ENCODE peak calls at places on chromosomes 2 and 18, in seven cellular contexts. I is heart left ventricle; P is AG09319; S is endothelial cell; X is activated CD8-positive, alpha-beta T cell treated with anti-CD3 and anti-CD28 coated beads for 36 hours; J is HFFc6; U is fibroblast of the aortic adventitia. A is an unnamed sample.
A peak's percentile ranks its signal among the peaks of the same experiment; 100 is the strongest.

GRCh38 chr2:81077396-81077795 is 772.8 kb upstream of the LRRTM1 start:
- DNase-seq in X (no peak), P (no peak), U (no peak), I (no peak), S (no peak), J (no peak), A (no peak)

GRCh38 chr2:68428132-68428531 is 39.0 kb downstream of the FBXO48 start:
- DNase-seq in U (no peak), X (no peak), I (no peak), J (no peak), P (no peak), S (no peak), A (no peak)

GRCh38 chr2:111072220-111072871 is 48.4 kb upstream of the BCL2L11 start:
- DNase-seq in X (no peak), U (peak; percentile 84), J (peak; percentile 67), I (no peak), S (no peak), P (peak; percentile 20), A (peak; percentile 1)

GRCh38 chr2:172806426-172807008 is 70.9 kb downstream of the RAPGEF4 start:
- DNase-seq in J (peak; percentile 45), U (peak; percentile 75), P (peak; percentile 22), I (no peak), X (no peak), S (no peak), A (no peak)

GRCh38 chr18:60053747-60054304 is 154.0 kb downstream of the PMAIP1 start:
- DNase-seq in J (peak; percentile 98), S (no peak), I (no peak), P (peak; percentile 52), X (no peak), U (peak; percentile 94), A (peak; percentile 72)

GRCh38 chr2:33436083-33436482 is 40.4 kb upstream of the RASGRP3 start:
- DNase-seq in P (no peak), I (no peak), U (no peak), X (no peak), S (peak; percentile 27), J (no peak), A (no peak)

GRCh38 chr2:39164089-39164488 is 43.2 kb upstream of the SOS1 start:
- DNase-seq in J (no peak), I (no peak), P (no peak), S (no peak), U (peak; percentile 22), X (no peak), A (no peak)

GRCh38 chr18:41917199-41917598 is 37.8 kb upstream of the PIK3C3 start:
- DNase-seq in U (no peak), I (no peak), J (no peak), P (no peak), S (no peak), X (no peak), A (no peak)

GRCh38 chr2:98909381-98910211 is 26.4 kb downstream of the CRACDL start:
- DNase-seq in P (no peak), U (peak; percentile 91), X (no peak), J (peak; percentile 68), S (peak; percentile 69), I (no peak), A (no peak)

GRCh38 chr2:31286961-31287550 is 53.1 kb downstream of the EHD3 start:
- DNase-seq in S (no peak), J (peak; percentile 42), I (no peak), U (no peak), P (no peak), X (no peak), A (no peak)

GRCh38 chr2:131126436-131126835 is 21.3 kb downstream of the PLEKHB2 start:
- DNase-seq in S (no peak), P (no peak), J (no peak), U (no peak), I (no peak), X (no peak), A (no peak)

GRCh38 chr18:36872329-36872728 is 43.4 kb downstream of the KIAA1328 start:
- DNase-seq in X (no peak), I (no peak), U (no peak), J (no peak), P (no peak), S (no peak), A (no peak)

GRCh38 chr2:144156736-144157645 is 362.9 kb downstream of the ZEB2 start:
- DNase-seq in P (no peak), I (no peak), J (no peak), S (no peak), U (no peak), X (no peak), A (no peak)

GRCh38 chr2:85754313-85755095 is 713 bp downstream of the ATOH8 start:
- DNase-seq in P (no peak), X (peak; percentile 64), U (peak; percentile 56), J (peak; percentile 66), S (peak; percentile 56), I (no peak), A (no peak)

GRCh38 chr2:129428086-129428660 is 551.3 kb upstream of the RAB6C start:
- DNase-seq in I (no peak), P (no peak), J (no peak), X (no peak), S (no peak), U (no peak), A (no peak)

GRCh38 chr2:38037757-38038615 is 38.0 kb downstream of the CYP1B1 start:
- DNase-seq in U (peak; percentile 76), X (peak; percentile 50), I (peak; percentile 45), P (peak; percentile 65), J (no peak), S (peak; percentile 42), A (no peak)

GRCh38 chr2:217723078-217723477 is 279.7 kb downstream of the TNS1 start:
- DNase-seq in P (no peak), S (no peak), I (no peak), X (no peak), U (peak; percentile 43), J (peak; percentile 69), A (peak; percentile 74)

GRCh38 chr2:134429886-134430285 is 176.0 kb downstream of the MGAT5 start:
- DNase-seq in U (no peak), X (no peak), I (no peak), P (no peak), S (no peak), J (no peak), A (no peak)

GRCh38 chr2:2664989-2665833 is 334.1 kb upstream of the MYT1L start:
- DNase-seq in J (no peak), P (no peak), X (no peak), U (no peak), I (no peak), S (no peak), A (no peak)

GRCh38 chr18:5317186-5317585 is 21.7 kb upstream of the ZBTB14 start:
- DNase-seq in X (no peak), J (no peak), P (no peak), I (no peak), U (peak; percentile 7), S (no peak), A (no peak)

GRCh38 chr18:45526120-45526841 is 89.0 kb upstream of the SLC14A2 start:
- DNase-seq in X (no peak), J (peak; percentile 11), U (peak; percentile 85), S (no peak), P (no peak), I (no peak), A (peak; percentile 75)
- TF ChIP-seq CTCF in X (no peak), J (no peak), U (peak; percentile 43), S (no peak), P (peak; percentile 22), I (peak; percentile 31), A (peak; percentile 36)

DNA sequence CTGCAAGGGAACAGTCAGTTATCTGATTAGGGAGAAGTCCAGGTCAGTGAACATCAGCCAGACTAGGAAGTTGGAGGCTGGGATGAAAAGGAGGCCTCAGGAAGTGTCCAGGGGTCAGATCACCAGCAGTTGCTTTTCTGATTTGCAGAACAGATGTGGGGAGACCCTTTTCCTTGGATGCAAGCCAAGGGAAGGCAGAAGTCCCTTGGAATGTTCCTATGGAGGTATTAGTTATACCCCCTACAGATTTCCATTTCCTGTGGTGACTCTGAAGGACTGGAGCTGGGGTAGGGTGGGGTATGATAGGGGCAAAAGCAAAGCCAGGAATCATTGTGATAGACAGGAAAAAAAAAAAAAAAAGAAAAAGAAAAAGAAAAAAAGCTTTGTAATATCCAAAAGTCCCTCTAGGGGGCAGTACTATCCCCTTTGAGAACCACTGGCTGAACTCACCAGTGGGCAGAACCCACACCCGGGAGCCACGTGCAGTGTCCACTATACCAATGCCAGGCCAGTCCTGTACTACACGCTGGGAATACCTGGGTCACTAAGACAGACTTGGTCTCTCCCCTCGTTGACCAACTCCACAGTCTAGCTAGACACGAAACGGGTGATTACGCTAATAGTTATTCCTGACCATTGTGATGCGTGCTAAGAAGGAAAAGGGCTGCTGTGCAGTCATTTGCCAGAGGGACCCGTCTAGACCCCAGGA is 7.4 kb downstream of the DYSF start:
- DNase-seq in S (no peak), U (peak; percentile 30), X (no peak), P (no peak), J (no peak), I (no peak), A (no peak)
- TF ChIP-seq CTCF in S (peak; percentile 96), U (peak; percentile 60), X (peak; percentile 67), P (peak; percentile 51), J (peak; percentile 78), I (peak; percentile 74), A (peak; percentile 69)

DNA sequence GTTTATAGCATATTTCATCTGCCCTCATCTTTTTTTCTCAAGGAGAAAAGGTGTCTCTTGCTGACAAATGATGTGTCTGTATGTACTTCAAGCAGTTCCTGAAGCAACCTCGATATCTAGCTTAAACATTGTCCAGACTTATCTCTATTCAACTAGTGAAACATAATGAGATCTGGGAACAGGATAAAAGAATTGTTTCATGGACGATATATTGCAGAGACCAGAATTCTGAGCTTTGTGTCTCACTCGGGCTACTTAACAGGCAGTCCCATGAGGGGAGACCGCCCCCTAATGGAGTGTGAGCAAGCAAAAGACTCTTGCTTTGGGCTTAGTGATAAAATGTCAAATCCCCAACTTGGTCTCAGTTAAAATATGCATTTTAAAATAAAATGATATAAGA is 929.2 kb upstream of the SOX11 start:
- DNase-seq in X (peak; percentile 21), I (no peak), U (no peak), J (no peak), P (no peak), S (peak; percentile 38), A (no peak)
- TF ChIP-seq CTCF in X (no peak), I (peak; percentile 42), U (no peak), J (no peak), P (no peak), S (no peak), A (no peak)

GRCh38 chr2:106863387-106863786 is 22.6 kb downstream of the ST6GAL2 start:
- DNase-seq in I (no peak), P (no peak), J (no peak), X (no peak), S (no peak), U (no peak), A (no peak)
- TF ChIP-seq CTCF in I (no peak), P (no peak), J (peak; percentile 56), X (no peak), S (no peak), U (peak; percentile 15), A (peak; percentile 34)

GRCh38 chr2:88919087-88919738 is 227.7 kb downstream of the RPIA start:
- DNase-seq in I (no peak), X (peak; percentile 13), J (peak; percentile 22), U (peak; percentile 57), P (no peak), S (no peak), A (no peak)
- TF ChIP-seq CTCF in I (peak; percentile 60), X (peak; percentile 41), J (peak; percentile 84), U (peak; percentile 81), P (peak; percentile 70), S (peak; percentile 51), A (peak; percentile 77)

A was measured in AG09309.